ENCODE peak calls at places on chromosomes 11 and 22, in nine cellular contexts. C is K562, X is IMR-90, J is prostate gland, G is sigmoid colon, Y is heart left ventricle, H is transverse colon, V is ovary, L is body of pancreas. T is an unnamed sample.

GRCh38 chr11:77590194-77590591 is 440 bp downstream of the AQP11 start:
- DNase-seq in C (no peak), X (peak; percentile 46), J (peak; percentile 40), G (peak; percentile 73), Y (peak; percentile 71), H (peak; percentile 57), V (peak; percentile 73), L (peak; percentile 60), T (no peak)

GRCh38 chr11:65649656-65650546 is 12.0 kb downstream of the SIPA1 start:
- DNase-seq in C (no peak), X (no peak), J (no peak), G (no peak), Y (no peak), H (no peak), V (peak; percentile 45), L (no peak), T (no peak)

GRCh38 chr11:2807801-2808241 is 77.8 kb downstream of the CDKN1C start:
- DNase-seq in C (no peak), X (no peak), J (no peak), G (peak; percentile 75), Y (peak; percentile 60), H (peak; percentile 7), V (peak; percentile 61), L (peak; percentile 2), T (no peak)

GRCh38 chr11:116696381-116696941 is 76.3 kb downstream of the BUD13 start:
- DNase-seq in C (no peak), X (no peak), J (no peak), G (peak; percentile 37), Y (peak; percentile 31), H (no peak), V (no peak), L (no peak), T (no peak)

GRCh38 chr22:38881464-38881871 is 9.5 kb upstream of the CBX6 start:
- DNase-seq in C (no peak), X (peak; percentile 81), J (peak; percentile 75), G (peak; percentile 90), Y (no peak), H (peak; percentile 54), V (peak; percentile 81), L (peak; percentile 75), T (no peak)

GRCh38 chr11:117528061-117528780 is 200.6 kb downstream of the CEP164 start:
- DNase-seq in C (no peak), X (no peak), J (no peak), G (no peak), Y (no peak), H (no peak), V (no peak), L (no peak), T (no peak)

GRCh38 chr22:29916007-29916544 is 33.1 kb downstream of the MTMR3 start:
- DNase-seq in C (no peak), X (peak; percentile 40), J (no peak), G (no peak), Y (no peak), H (no peak), V (no peak), L (no peak), T (no peak)

GRCh38 chr11:41431784-41432183 is 27.7 kb downstream of the LRRC4C start:
- DNase-seq in C (peak; percentile 7), X (no peak), J (no peak), G (no peak), Y (no peak), H (no peak), V (no peak), L (no peak), T (no peak)

GRCh38 chr11:10379871-10380568 is 75.0 kb upstream of the AMPD3 start:
- DNase-seq in C (no peak), X (peak; percentile 37), J (no peak), G (no peak), Y (no peak), H (no peak), V (no peak), L (peak; percentile 49), T (no peak)

GRCh38 chr22:25172153-25172552 is 27.5 kb upstream of the CRYBB3 start:
- DNase-seq in C (peak; percentile 11), X (no peak), J (peak; percentile 35), G (no peak), Y (no peak), H (peak; percentile 52), V (no peak), L (peak; percentile 12), T (no peak)

GRCh38 chr22:37229012-37229804 is 14.9 kb downstream of the RAC2 start:
- DNase-seq in C (no peak), X (peak; percentile 87), J (no peak), G (no peak), Y (no peak), H (no peak), V (no peak), L (peak; percentile 26), T (no peak)

GRCh38 chr11:61711037-61711436 is 30.8 kb downstream of the DAGLA start:
- DNase-seq in C (no peak), X (no peak), J (no peak), G (no peak), Y (no peak), H (no peak), V (no peak), L (no peak), T (no peak)

GRCh38 chr11:18700375-18700774 is 1.8 kb downstream of the TMEM86A start:
- DNase-seq in C (no peak), X (peak; percentile 15), J (no peak), G (peak; percentile 57), Y (no peak), H (no peak), V (peak; percentile 52), L (no peak), T (no peak)

DNA sequence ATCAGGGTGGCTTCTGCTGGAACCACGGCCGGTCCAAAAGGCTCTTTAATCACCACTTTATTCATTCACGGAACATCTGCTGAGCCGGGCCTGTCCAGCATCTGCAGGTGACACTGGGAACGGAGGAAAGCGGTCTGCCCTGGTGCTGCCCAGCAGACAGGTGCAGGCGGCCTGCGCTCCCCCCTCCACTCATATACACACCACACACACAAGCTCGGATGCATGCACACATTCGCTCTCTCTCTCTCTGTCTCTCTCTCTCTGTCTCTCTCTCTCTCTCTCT is 736.9 kb downstream of the BRD1 start:
- DNase-seq in C (no peak), X (no peak), J (no peak), G (no peak), Y (no peak), H (no peak), V (no peak), L (no peak), T (no peak)
- H3K27me3 ChIP-seq in C (no peaks in the 10 kb centered on the region), X (no peaks in the 10 kb centered on the region), J (peaks cover 21% of the 10 kb centered on the region), G (no peaks in the 10 kb centered on the region), Y (peaks cover 11% of the 10 kb centered on the region), H (no peaks in the 10 kb centered on the region), V (no peaks in the 10 kb centered on the region), L (no peaks in the 10 kb centered on the region), T (no peaks in the 10 kb centered on the region)

DNA sequence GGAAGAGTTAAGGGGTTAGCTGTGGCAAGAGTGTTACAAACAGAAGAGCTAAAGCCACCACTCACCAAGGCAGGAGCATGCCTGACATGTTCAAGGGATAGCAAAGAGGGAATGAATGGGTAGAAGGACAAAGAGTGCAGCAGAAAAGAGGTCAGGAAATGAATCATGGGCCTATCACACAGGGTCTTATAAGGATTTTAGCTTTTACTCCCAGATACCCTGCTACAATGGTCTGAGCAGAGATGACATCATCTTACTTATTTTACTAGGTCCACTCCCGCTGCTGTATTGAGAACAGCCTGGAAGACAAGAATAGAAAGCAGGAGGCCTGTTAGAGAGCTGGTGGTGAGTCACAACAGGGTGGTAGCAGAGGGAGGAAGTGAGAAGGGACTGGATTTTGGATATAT is 9.8 kb downstream of the TRAF6 start:
- DNase-seq in C (peak; percentile 38), X (peak; percentile 96), J (no peak), G (no peak), Y (no peak), H (peak; percentile 16), V (no peak), L (peak; percentile 43), T (no peak)
- TF ChIP-seq POLR2A in C (no peak), X (peak; percentile 33), J (no peak), G (no peak), Y (no peak), H (no peak), V (no peak), L (no peak), T (no peak)

DNA sequence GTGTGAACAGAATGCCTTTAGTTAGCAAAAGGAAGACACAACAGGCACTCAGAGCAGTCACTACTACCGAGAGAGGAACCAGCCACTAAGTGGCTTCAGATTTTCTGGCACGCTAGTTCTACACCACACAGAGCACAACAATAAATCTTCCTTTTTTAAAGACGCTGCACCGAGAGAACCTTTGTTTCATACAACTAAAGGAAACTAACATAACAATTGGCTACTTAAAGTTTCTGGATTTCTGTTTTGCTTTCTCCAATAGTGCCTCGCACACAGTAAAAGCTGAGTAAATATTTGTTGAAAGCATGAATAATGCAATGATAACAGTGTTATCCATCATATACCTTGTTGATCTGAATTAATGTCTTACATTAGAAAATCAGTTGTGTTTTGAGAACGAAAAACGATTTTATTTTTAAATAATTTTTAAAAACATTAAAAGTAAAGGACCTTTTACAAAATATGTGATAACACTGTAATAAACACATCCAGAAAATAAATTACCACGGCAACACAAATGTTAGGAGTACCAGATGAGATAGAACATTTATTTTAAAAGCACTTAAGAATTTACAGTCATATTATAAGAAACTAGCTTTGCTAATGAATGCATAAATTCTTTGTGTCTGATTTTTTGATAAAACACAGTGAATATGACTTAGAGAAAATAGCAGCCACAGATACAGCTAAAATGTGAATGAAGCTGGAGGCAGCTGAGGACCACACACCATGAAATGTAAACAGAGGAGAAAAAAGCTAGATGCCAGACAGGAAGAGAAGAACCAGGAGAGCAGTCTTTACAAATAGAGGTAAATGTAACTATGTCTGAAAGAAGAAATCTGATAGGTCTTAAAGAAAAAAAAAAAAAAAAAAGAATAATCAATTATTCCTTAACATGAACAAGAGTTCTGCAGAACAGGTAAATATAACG is 14.8 kb downstream of the CCDC34 start:
- DNase-seq in C (no peak), X (no peak), J (no peak), G (no peak), Y (no peak), H (no peak), V (no peak), L (no peak), T (no peak)
- H3K27me3 ChIP-seq in C (no peaks in the 10 kb centered on the region), X (no peaks in the 10 kb centered on the region), J (no peaks in the 10 kb centered on the region), G (no peaks in the 10 kb centered on the region), Y (no peaks in the 10 kb centered on the region), H (no peaks in the 10 kb centered on the region), V (no peaks in the 10 kb centered on the region), L (no peaks in the 10 kb centered on the region), T (no peaks in the 10 kb centered on the region)

GRCh38 chr22:43992331-43992821 is 31.7 kb upstream of the PARVB start:
- DNase-seq in C (no peak), X (peak; percentile 78), J (no peak), G (peak; percentile 50), Y (no peak), H (no peak), V (no peak), L (no peak), T (no peak)

GRCh38 chr22:43988116-43988817 is 33.0 kb downstream of the SAMM50 start:
- DNase-seq in C (no peak), X (no peak), J (no peak), G (peak; percentile 29), Y (no peak), H (no peak), V (no peak), L (no peak), T (no peak)

GRCh38 chr22:43990044-43990443 is 34.1 kb upstream of the PARVB start:
- DNase-seq in C (no peak), X (no peak), J (no peak), G (peak; percentile 44), Y (no peak), H (no peak), V (no peak), L (no peak), T (no peak)

GRCh38 chr22:43991316-43992020 is 32.6 kb upstream of the PARVB start:
- DNase-seq in C (no peak), X (no peak), J (no peak), G (peak; percentile 40), Y (no peak), H (no peak), V (no peak), L (no peak), T (no peak)

GRCh38 chr22:43988960-43989359 is 33.7 kb downstream of the SAMM50 start:
- DNase-seq in C (no peak), X (no peak), J (no peak), G (peak; percentile 15), Y (no peak), H (no peak), V (no peak), L (no peak), T (no peak)
- TF ChIP-seq POLR2A in C (no peak), X (no peak), J (no peak), G (no peak), Y (no peak), H (no peak), V (no peak), L (no peak), T (no peak)

T was measured in esophagus squamous epithelium.